ENCODE peak calls at places on chromosomes 3 and 15, in four cellular contexts. One of them, this sample, is unnamed.

GRCh38 chr3:4801924-4802323 is 177.3 kb upstream of the BHLHE40 start:
- DNase-seq in iPS-NIHi11: no peak
- DNase-seq in head of caudate nucleus: no peak
- DNase-seq in stimulated activated CD8-positive, alpha-beta memory T cell treated with anti-CD3 and anti-CD28 coated beads, Interleukin-4, amount 100 ng/mL, for 1 hour: no peak
- DNase-seq in this sample: no peak

GRCh38 chr15:51647128-51647562 is 24.6 kb upstream of the DMXL2 start:
- DNase-seq in iPS-NIHi11: no peak
- DNase-seq in head of caudate nucleus: peak; percentile 30
- DNase-seq in stimulated activated CD8-positive, alpha-beta memory T cell treated with anti-CD3 and anti-CD28 coated beads, Interleukin-4, amount 100 ng/mL, for 1 hour: no peak
- DNase-seq in this sample: peak; percentile 70

GRCh38 chr15:50909044-50909342 is 510 bp downstream of the AP4E1 start:
- DNase-seq in iPS-NIHi11: no peak
- DNase-seq in head of caudate nucleus: no peak
- DNase-seq in stimulated activated CD8-positive, alpha-beta memory T cell treated with anti-CD3 and anti-CD28 coated beads, Interleukin-4, amount 100 ng/mL, for 1 hour: no peak
- DNase-seq in this sample: no peak

GRCh38 chr3:186979837-186980236 is 49.5 kb downstream of the ST6GAL1 start:
- DNase-seq in iPS-NIHi11: no peak
- DNase-seq in head of caudate nucleus: no peak
- DNase-seq in stimulated activated CD8-positive, alpha-beta memory T cell treated with anti-CD3 and anti-CD28 coated beads, Interleukin-4, amount 100 ng/mL, for 1 hour: no peak
- DNase-seq in this sample: no peak

GRCh38 chr3:156745766-156746165 is 71.4 kb downstream of the TIPARP start:
- DNase-seq in iPS-NIHi11: no peak
- DNase-seq in head of caudate nucleus: no peak
- DNase-seq in stimulated activated CD8-positive, alpha-beta memory T cell treated with anti-CD3 and anti-CD28 coated beads, Interleukin-4, amount 100 ng/mL, for 1 hour: no peak
- DNase-seq in this sample: no peak

GRCh38 chr15:70439304-70439877 is 324.0 kb downstream of the UACA start:
- DNase-seq in iPS-NIHi11: no peak
- DNase-seq in head of caudate nucleus: no peak
- DNase-seq in stimulated activated CD8-positive, alpha-beta memory T cell treated with anti-CD3 and anti-CD28 coated beads, Interleukin-4, amount 100 ng/mL, for 1 hour: no peak
- DNase-seq in this sample: no peak

GRCh38 chr15:75573001-75573400 is 6.1 kb downstream of the PTPN9 start:
- DNase-seq in iPS-NIHi11: no peak
- DNase-seq in head of caudate nucleus: no peak
- DNase-seq in stimulated activated CD8-positive, alpha-beta memory T cell treated with anti-CD3 and anti-CD28 coated beads, Interleukin-4, amount 100 ng/mL, for 1 hour: no peak
- DNase-seq in this sample: no peak

GRCh38 chr3:140365872-140366697 is 311.8 kb upstream of the TRIM42 start:
- DNase-seq in iPS-NIHi11: no peak
- DNase-seq in head of caudate nucleus: no peak
- DNase-seq in stimulated activated CD8-positive, alpha-beta memory T cell treated with anti-CD3 and anti-CD28 coated beads, Interleukin-4, amount 100 ng/mL, for 1 hour: no peak
- DNase-seq in this sample: no peak

GRCh38 chr15:80978685-80979084 is 10.9 kb downstream of the MESD start:
- DNase-seq in iPS-NIHi11: no peak
- DNase-seq in head of caudate nucleus: no peak
- DNase-seq in stimulated activated CD8-positive, alpha-beta memory T cell treated with anti-CD3 and anti-CD28 coated beads, Interleukin-4, amount 100 ng/mL, for 1 hour: no peak
- DNase-seq in this sample: no peak

GRCh38 chr15:101532865-101533264 is 43.4 kb upstream of the PCSK6 start:
- DNase-seq in iPS-NIHi11: no peak
- DNase-seq in head of caudate nucleus: no peak
- DNase-seq in stimulated activated CD8-positive, alpha-beta memory T cell treated with anti-CD3 and anti-CD28 coated beads, Interleukin-4, amount 100 ng/mL, for 1 hour: no peak
- DNase-seq in this sample: no peak

GRCh38 chr15:83911345-83911744 is 257.4 kb downstream of the ADAMTSL3 start:
- DNase-seq in iPS-NIHi11: no peak
- DNase-seq in head of caudate nucleus: no peak
- DNase-seq in stimulated activated CD8-positive, alpha-beta memory T cell treated with anti-CD3 and anti-CD28 coated beads, Interleukin-4, amount 100 ng/mL, for 1 hour: no peak
- DNase-seq in this sample: no peak

GRCh38 chr15:26670116-26670515 is 102.8 kb downstream of the GABRB3 start:
- DNase-seq in iPS-NIHi11: no peak
- DNase-seq in head of caudate nucleus: no peak
- DNase-seq in stimulated activated CD8-positive, alpha-beta memory T cell treated with anti-CD3 and anti-CD28 coated beads, Interleukin-4, amount 100 ng/mL, for 1 hour: no peak
- DNase-seq in this sample: no peak

GRCh38 chr3:10771486-10772225 is 44.4 kb upstream of the SLC6A11 start:
- DNase-seq in iPS-NIHi11: no peak
- DNase-seq in head of caudate nucleus: no peak
- DNase-seq in stimulated activated CD8-positive, alpha-beta memory T cell treated with anti-CD3 and anti-CD28 coated beads, Interleukin-4, amount 100 ng/mL, for 1 hour: no peak
- DNase-seq in this sample: no peak

GRCh38 chr3:65729553-65729952 is 309.2 kb downstream of the MAGI1 start:
- DNase-seq in iPS-NIHi11: no peak
- DNase-seq in head of caudate nucleus: no peak
- DNase-seq in stimulated activated CD8-positive, alpha-beta memory T cell treated with anti-CD3 and anti-CD28 coated beads, Interleukin-4, amount 100 ng/mL, for 1 hour: no peak
- DNase-seq in this sample: peak; percentile 10

GRCh38 chr15:55110446-55110845 is 86.3 kb downstream of the RSL24D1 start:
- DNase-seq in iPS-NIHi11: peak; percentile 29
- DNase-seq in head of caudate nucleus: no peak
- DNase-seq in stimulated activated CD8-positive, alpha-beta memory T cell treated with anti-CD3 and anti-CD28 coated beads, Interleukin-4, amount 100 ng/mL, for 1 hour: no peak
- DNase-seq in this sample: no peak

GRCh38 chr15:51401872-51402517 is 60.5 kb downstream of the GLDN start:
- DNase-seq in iPS-NIHi11: peak; percentile 80
- DNase-seq in head of caudate nucleus: peak; percentile 58
- DNase-seq in stimulated activated CD8-positive, alpha-beta memory T cell treated with anti-CD3 and anti-CD28 coated beads, Interleukin-4, amount 100 ng/mL, for 1 hour: no peak
- DNase-seq in this sample: peak; percentile 67

GRCh38 chr3:20975221-20975620 is 775.8 kb downstream of the ZNF385D start:
- DNase-seq in iPS-NIHi11: no peak
- DNase-seq in head of caudate nucleus: no peak
- DNase-seq in stimulated activated CD8-positive, alpha-beta memory T cell treated with anti-CD3 and anti-CD28 coated beads, Interleukin-4, amount 100 ng/mL, for 1 hour: no peak
- DNase-seq in this sample: no peak

GRCh38 chr3:88824646-88825303 is 282.6 kb upstream of the EPHA3 start:
- DNase-seq in iPS-NIHi11: no peak
- DNase-seq in head of caudate nucleus: no peak
- DNase-seq in stimulated activated CD8-positive, alpha-beta memory T cell treated with anti-CD3 and anti-CD28 coated beads, Interleukin-4, amount 100 ng/mL, for 1 hour: no peak
- DNase-seq in this sample: no peak

GRCh38 chr3:24812116-24812515 is 317.5 kb upstream of the THRB start:
- DNase-seq in iPS-NIHi11: no peak
- DNase-seq in head of caudate nucleus: no peak
- DNase-seq in stimulated activated CD8-positive, alpha-beta memory T cell treated with anti-CD3 and anti-CD28 coated beads, Interleukin-4, amount 100 ng/mL, for 1 hour: no peak
- DNase-seq in this sample: no peak

GRCh38 chr3:4426782-4427344 is 40.2 kb downstream of the SUMF1 start:
- DNase-seq in iPS-NIHi11: no peak
- DNase-seq in head of caudate nucleus: no peak
- DNase-seq in stimulated activated CD8-positive, alpha-beta memory T cell treated with anti-CD3 and anti-CD28 coated beads, Interleukin-4, amount 100 ng/mL, for 1 hour: no peak
- DNase-seq in this sample: no peak

GRCh38 chr3:89025185-89025584 is 82.2 kb upstream of the EPHA3 start:
- DNase-seq in iPS-NIHi11: peak; percentile 28
- DNase-seq in head of caudate nucleus: no peak
- DNase-seq in stimulated activated CD8-positive, alpha-beta memory T cell treated with anti-CD3 and anti-CD28 coated beads, Interleukin-4, amount 100 ng/mL, for 1 hour: no peak
- DNase-seq in this sample: peak; percentile 33

GRCh38 chr15:46080018-46080417 is 445.2 kb downstream of the SQOR start:
- DNase-seq in iPS-NIHi11: peak; percentile 16
- DNase-seq in head of caudate nucleus: no peak
- DNase-seq in stimulated activated CD8-positive, alpha-beta memory T cell treated with anti-CD3 and anti-CD28 coated beads, Interleukin-4, amount 100 ng/mL, for 1 hour: no peak
- DNase-seq in this sample: peak; percentile 8

GRCh38 chr3:11718582-11719405 is 75.1 kb upstream of the VGLL4 start:
- DNase-seq in iPS-NIHi11: no peak
- DNase-seq in head of caudate nucleus: peak; percentile 38
- DNase-seq in stimulated activated CD8-positive, alpha-beta memory T cell treated with anti-CD3 and anti-CD28 coated beads, Interleukin-4, amount 100 ng/mL, for 1 hour: no peak
- DNase-seq in this sample: peak; percentile 29

GRCh38 chr3:126377211-126377610 is 17.5 kb upstream of the CFAP100 start:
- DNase-seq in iPS-NIHi11: no peak
- DNase-seq in head of caudate nucleus: no peak
- DNase-seq in stimulated activated CD8-positive, alpha-beta memory T cell treated with anti-CD3 and anti-CD28 coated beads, Interleukin-4, amount 100 ng/mL, for 1 hour: no peak
- DNase-seq in this sample: no peak

GRCh38 chr15:43239732-43240491 is 19.1 kb upstream of the EPB42 start:
- DNase-seq in iPS-NIHi11: no peak
- DNase-seq in head of caudate nucleus: no peak
- DNase-seq in stimulated activated CD8-positive, alpha-beta memory T cell treated with anti-CD3 and anti-CD28 coated beads, Interleukin-4, amount 100 ng/mL, for 1 hour: no peak
- DNase-seq in this sample: no peak

GRCh38 chr3:129673012-129673411 is 66.5 kb upstream of the PLXND1 start:
- DNase-seq in iPS-NIHi11: no peak
- DNase-seq in head of caudate nucleus: no peak
- DNase-seq in stimulated activated CD8-positive, alpha-beta memory T cell treated with anti-CD3 and anti-CD28 coated beads, Interleukin-4, amount 100 ng/mL, for 1 hour: no peak
- DNase-seq in this sample: no peak

GRCh38 chr3:161325059-161325458 is 46.3 kb downstream of the SPTSSB start:
- DNase-seq in iPS-NIHi11: no peak
- DNase-seq in head of caudate nucleus: no peak
- DNase-seq in stimulated activated CD8-positive, alpha-beta memory T cell treated with anti-CD3 and anti-CD28 coated beads, Interleukin-4, amount 100 ng/mL, for 1 hour: no peak
- DNase-seq in this sample: no peak

GRCh38 chr3:102036015-102036414 is 186.7 kb downstream of the NFKBIZ start:
- DNase-seq in iPS-NIHi11: no peak
- DNase-seq in head of caudate nucleus: no peak
- DNase-seq in stimulated activated CD8-positive, alpha-beta memory T cell treated with anti-CD3 and anti-CD28 coated beads, Interleukin-4, amount 100 ng/mL, for 1 hour: no peak
- DNase-seq in this sample: peak; percentile 9

GRCh38 chr3:127072971-127073851 is 90.3 kb downstream of the PLXNA1 start:
- DNase-seq in iPS-NIHi11: no peak
- DNase-seq in head of caudate nucleus: no peak
- DNase-seq in stimulated activated CD8-positive, alpha-beta memory T cell treated with anti-CD3 and anti-CD28 coated beads, Interleukin-4, amount 100 ng/mL, for 1 hour: no peak
- DNase-seq in this sample: no peak

GRCh38 chr15:25182736-25183445 is 228.1 kb downstream of the SNRPN start:
- DNase-seq in iPS-NIHi11: peak; percentile 44
- DNase-seq in head of caudate nucleus: no peak
- DNase-seq in stimulated activated CD8-positive, alpha-beta memory T cell treated with anti-CD3 and anti-CD28 coated beads, Interleukin-4, amount 100 ng/mL, for 1 hour: no peak
- DNase-seq in this sample: no peak

This sample was measured in Ammon's horn.